ENCODE peak calls at places on chromosomes 2 and 18, in six cellular contexts. X is RWPE1, D is LHCN-M2, R is stromal cell of bone marrow, O is hepatocyte, Q is body of pancreas. V is an unnamed sample.

GRCh38 chr2:70553334-70553583 is 367 bp downstream of the TGFA start:
- DNase-seq in D (no peak), X (peak), O (peak), R (no peak), Q (peak), V (no peak)

GRCh38 chr2:169818241-169818640 is 6.5 kb downstream of the METTL5 start:
- DNase-seq in D (no peak), O (no peak), X (no peak), Q (no peak), R (no peak), V (no peak)

GRCh38 chr2:1645761-1646476 is 98.4 kb downstream of the PXDN start:
- DNase-seq in X (no peak), Q (no peak), O (no peak), D (no peak), R (no peak), V (no peak)

GRCh38 chr2:71136174-71136573 is 5.7 kb downstream of the MPHOSPH10 start:
- DNase-seq in O (no peak), R (no peak), X (no peak), Q (no peak), D (no peak), V (no peak)

GRCh38 chr2:232352511-232353091 is 25.9 kb upstream of the ALPP start:
- DNase-seq in D (no peak), R (no peak), Q (no peak), O (no peak), X (no peak), V (no peak)

GRCh38 chr2:121721926-121722325 is 14.7 kb downstream of the NIFK start:
- DNase-seq in X (peak), R (peak), D (peak), O (no peak), Q (no peak), V (no peak)

GRCh38 chr2:213125646-213126347 is 25.6 kb downstream of the IKZF2 start:
- DNase-seq in O (no peak), R (no peak), Q (no peak), D (peak), X (no peak), V (no peak)

GRCh38 chr2:65326276-65326675 is 98.6 kb downstream of the ACTR2 start:
- DNase-seq in X (no peak), O (no peak), R (no peak), D (no peak), Q (no peak), V (no peak)

GRCh38 chr2:231604101-231604684 is 11.5 kb downstream of the TEX44 start:
- DNase-seq in R (no peak), Q (peak), O (no peak), D (no peak), X (peak), V (no peak)

GRCh38 chr2:237996041-237996593 is 29.3 kb downstream of the UBE2F start:
- DNase-seq in D (peak), X (no peak), R (peak), Q (peak), O (no peak), V (no peak)

GRCh38 chr18:79429785-79430281 is 34.1 kb downstream of the NFATC1 start:
- DNase-seq in R (no peak), D (no peak), Q (no peak), O (no peak), X (no peak), V (no peak)

GRCh38 chr2:68110102-68110501 is 47.3 kb upstream of the C1D start:
- DNase-seq in Q (no peak), X (no peak), R (no peak), O (no peak), D (no peak), V (no peak)

GRCh38 chr2:62660087-62660486 is 45.4 kb upstream of the EHBP1 start:
- DNase-seq in R (no peak), Q (no peak), O (no peak), D (no peak), X (no peak), V (no peak)

GRCh38 chr2:207115715-207116364 is 49.9 kb downstream of the KLF7 start:
- DNase-seq in D (peak), Q (no peak), R (peak), O (no peak), X (no peak), V (no peak)

GRCh38 chr18:57843403-57843802 is 40.3 kb upstream of the ATP8B1 start:
- DNase-seq in X (no peak), R (no peak), O (no peak), Q (no peak), D (no peak), V (no peak)

GRCh38 chr2:171523969-171524401 is 1.7 kb downstream of the CYBRD1 start:
- DNase-seq in R (no peak), Q (no peak), D (peak), O (peak), X (peak), V (no peak)

GRCh38 chr2:217729426-217730058 is 273.3 kb downstream of the TNS1 start:
- DNase-seq in Q (no peak), O (peak), D (no peak), X (no peak), R (no peak), V (no peak)

GRCh38 chr2:1743396-1744150 is 742 bp downstream of the PXDN start:
- DNase-seq in R (no peak), D (peak), X (peak), O (peak), Q (no peak), V (no peak)

GRCh38 chr2:176090870-176091269 is 1.7 kb upstream of the HOXD13 start:
- DNase-seq in O (no peak), Q (no peak), D (no peak), R (no peak), X (no peak), V (no peak)

GRCh38 chr2:233807215-233807865 is 29.2 kb downstream of the MROH2A start:
- DNase-seq in X (no peak), D (no peak), R (no peak), O (no peak), Q (peak), V (no peak)

GRCh38 chr18:20971886-20972267 is 139.7 kb downstream of the ROCK1 start:
- DNase-seq in O (peak), R (peak), D (peak), Q (no peak), X (peak), V (no peak)

GRCh38 chr2:153519260-153519875 is 40.8 kb upstream of the RPRM start:
- DNase-seq in O (peak), R (peak), Q (peak), D (peak), X (peak), V (peak)

GRCh38 chr2:130837811-130838565 is 1.3 kb downstream of the ARHGEF4 start:
- DNase-seq in O (no peak), R (no peak), Q (peak), X (no peak), D (no peak), V (no peak)

GRCh38 chr18:5370332-5370731 is 74.8 kb upstream of the ZBTB14 start:
- DNase-seq in X (no peak), Q (no peak), O (peak), D (no peak), R (no peak), V (no peak)

GRCh38 chr2:72893594-72894319 is 6.5 kb downstream of the SPR start:
- DNase-seq in Q (peak), X (peak), R (peak), O (peak), D (peak), V (no peak)

GRCh38 chr18:44654555-44654954 is 26.1 kb upstream of the SETBP1 start:
- DNase-seq in D (peak), O (no peak), Q (no peak), X (peak), R (peak), V (peak)

GRCh38 chr2:5696741-5697521 is 4.7 kb downstream of the SOX11 start:
- DNase-seq in O (peak), Q (no peak), D (peak), X (no peak), R (peak), V (no peak)

GRCh38 chr2:183207110-183207509 is 82.9 kb downstream of the NUP35 start:
- DNase-seq in Q (no peak), X (no peak), O (no peak), R (no peak), D (peak), V (no peak)

GRCh38 chr2:121104721-121105141 is 180.3 kb downstream of the TFCP2L1 start:
- DNase-seq in R (no peak), X (no peak), Q (no peak), O (peak), D (no peak), V (no peak)

GRCh38 chr18:23127145-23127544 is 8.1 kb upstream of the CABLES1 start:
- DNase-seq in R (no peak), O (no peak), Q (no peak), X (no peak), D (no peak), V (no peak)

GRCh38 chr2:67295851-67296250 is 101.3 kb upstream of the ETAA1 start:
- DNase-seq in D (no peak), Q (no peak), X (peak), O (no peak), R (no peak), V (no peak)

GRCh38 chr2:68689553-68690537 is 44.8 kb upstream of the ARHGAP25 start:
- DNase-seq in D (no peak), O (no peak), Q (no peak), X (no peak), R (no peak), V (no peak)

GRCh38 chr2:10123281-10123680 is 742 bp downstream of the RRM2 start:
- DNase-seq in D (no peak), R (no peak), Q (no peak), O (no peak), X (no peak), V (no peak)

GRCh38 chr2:9008951-9009664 is 5.6 kb upstream of the MBOAT2 start:
- DNase-seq in X (no peak), D (no peak), Q (no peak), R (no peak), O (no peak), V (no peak)

V was measured in LNCaP clone FGC.